ENCODE peak calls at places on chromosomes 2 and 18, in six cellular contexts. Q is CD4-positive, alpha-beta T cell; U is cardiac muscle cell; M is GM12878; L is A549; V is heart left ventricle. B is an unnamed sample.

GRCh38 chr2:187429989-187430388 is 18.1 kb downstream of the CALCRL start:
- DNase-seq in Q (no peak), U (peak), M (no peak), L (no peak), V (no peak), B (no peak)

GRCh38 chr2:7819316-7819715 is 862.5 kb upstream of the ID2 start:
- DNase-seq in Q (no peak), U (no peak), M (no peak), L (no peak), V (no peak), B (no peak)

GRCh38 chr18:74804677-74805076 is 207.0 kb downstream of the ZNF407 start:
- DNase-seq in Q (no peak), U (no peak), M (no peak), L (no peak), V (no peak), B (no peak)

GRCh38 chr2:240179186-240179815 is 38.8 kb upstream of the OTOS start:
- DNase-seq in Q (no peak), U (no peak), M (no peak), L (no peak), V (no peak), B (peak)

GRCh38 chr2:153858250-153858649 is 13.5 kb upstream of the GALNT13 start:
- DNase-seq in Q (no peak), U (no peak), M (no peak), L (no peak), V (no peak), B (no peak)

GRCh38 chr2:95261602-95262001 is 12.6 kb upstream of the PROM2 start:
- DNase-seq in Q (no peak), U (no peak), M (no peak), L (no peak), V (no peak), B (no peak)

GRCh38 chr18:36181898-36182506 is 5.3 kb upstream of the MOCOS start:
- DNase-seq in Q (no peak), U (peak), M (no peak), L (no peak), V (no peak), B (no peak)

GRCh38 chr2:113890253-113891235 is 655 bp downstream of the ACTR3 start:
- DNase-seq in Q (peak), U (peak), M (peak), L (peak), V (peak), B (peak)

GRCh38 chr2:103445356-103445755 is 683.5 kb downstream of the TMEM182 start:
- DNase-seq in Q (no peak), U (peak), M (no peak), L (no peak), V (no peak), B (no peak)

GRCh38 chr2:113240150-113240914 is 38.4 kb downstream of the PAX8 start:
- DNase-seq in Q (no peak), U (peak), M (no peak), L (peak), V (peak), B (peak)

GRCh38 chr2:172296267-172297046 is 130.9 kb upstream of the ITGA6 start:
- DNase-seq in Q (no peak), U (no peak), M (no peak), L (no peak), V (no peak), B (no peak)

GRCh38 chr2:871175-871727 is 79.4 kb upstream of the SNTG2 start:
- DNase-seq in Q (no peak), U (no peak), M (no peak), L (no peak), V (no peak), B (no peak)

GRCh38 chr18:44229693-44230108 is 451.0 kb upstream of the SETBP1 start:
- DNase-seq in Q (no peak), U (peak), M (no peak), L (no peak), V (peak), B (peak)

GRCh38 chr18:2424420-2424819 is 146.9 kb downstream of the METTL4 start:
- DNase-seq in Q (no peak), U (no peak), M (no peak), L (no peak), V (no peak), B (no peak)

GRCh38 chr2:101985793-101986164 is 6.0 kb upstream of the IL1R2 start:
- DNase-seq in Q (no peak), U (no peak), M (no peak), L (no peak), V (no peak), B (no peak)

GRCh38 chr2:48531141-48531648 is 1.2 kb downstream of the STON1 start:
- DNase-seq in Q (no peak), U (peak), M (no peak), L (no peak), V (peak), B (no peak)

GRCh38 chr2:235087812-235088607 is 136.2 kb downstream of the SH3BP4 start:
- DNase-seq in Q (no peak), U (peak), M (no peak), L (no peak), V (peak), B (peak)

GRCh38 chr2:130877258-130877657 is 40.5 kb downstream of the ARHGEF4 start:
- DNase-seq in Q (no peak), U (no peak), M (no peak), L (no peak), V (no peak), B (peak)

GRCh38 chr18:36415606-36416005 is 118.1 kb downstream of the FHOD3 start:
- DNase-seq in Q (no peak), U (no peak), M (no peak), L (no peak), V (no peak), B (no peak)

GRCh38 chr2:108787209-108787558 is 613 bp downstream of the CCDC138 start:
- DNase-seq in Q (no peak), U (no peak), M (no peak), L (no peak), V (no peak), B (no peak)

GRCh38 chr2:230582851-230583283 is 129.8 kb upstream of the CAB39 start:
- DNase-seq in Q (no peak), U (no peak), M (peak), L (no peak), V (no peak), B (no peak)

GRCh38 chr2:39437522-39438296 is 624 bp upstream of the MAP4K3 start:
- DNase-seq in Q (peak), U (peak), M (no peak), L (peak), V (peak), B (peak)

GRCh38 chr2:206642075-206643025 is at the start of gene FAM237A:
- DNase-seq in Q (no peak), U (peak), M (no peak), L (no peak), V (peak), B (peak)

GRCh38 chr18:11114653-11115052 is 34.7 kb downstream of the PIEZO2 start:
- DNase-seq in Q (no peak), U (peak), M (no peak), L (no peak), V (no peak), B (no peak)

DNA sequence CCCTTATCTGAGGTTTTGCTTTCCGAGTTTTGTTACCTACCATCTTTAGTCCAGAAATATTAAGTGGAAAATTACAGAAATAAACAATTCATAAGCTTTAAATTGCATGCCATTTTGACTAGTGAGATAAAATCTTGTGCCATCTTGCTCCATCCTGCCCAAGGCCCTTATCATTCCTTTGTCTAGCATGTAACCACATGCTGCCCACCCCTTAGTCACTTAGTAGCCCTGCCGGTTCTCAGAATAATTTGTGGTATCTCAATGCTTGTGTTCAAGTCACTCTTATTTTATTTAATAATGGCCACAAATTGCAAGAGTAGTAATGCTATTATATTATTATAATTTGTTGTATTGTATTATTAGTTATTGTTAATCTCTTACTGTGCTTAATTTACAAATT is 36.8 kb upstream of the VPS54 start:
- DNase-seq in Q (no peak), U (no peak), M (no peak), L (no peak), V (no peak), B (no peak)
- H3K27ac ChIP-seq in Q (no peak), U (no peak), M (no peak), L (no peak), V (no peak), B (no peak)

GRCh38 chr2:197212344-197213262 is 98.0 kb downstream of the ANKRD44 start:
- DNase-seq in Q (no peak), U (no peak), M (no peak), L (no peak), V (no peak), B (no peak)
- H3K27ac ChIP-seq in Q (peak), U (no peak), M (peak), L (no peak), V (no peak), B (peak)

DNA sequence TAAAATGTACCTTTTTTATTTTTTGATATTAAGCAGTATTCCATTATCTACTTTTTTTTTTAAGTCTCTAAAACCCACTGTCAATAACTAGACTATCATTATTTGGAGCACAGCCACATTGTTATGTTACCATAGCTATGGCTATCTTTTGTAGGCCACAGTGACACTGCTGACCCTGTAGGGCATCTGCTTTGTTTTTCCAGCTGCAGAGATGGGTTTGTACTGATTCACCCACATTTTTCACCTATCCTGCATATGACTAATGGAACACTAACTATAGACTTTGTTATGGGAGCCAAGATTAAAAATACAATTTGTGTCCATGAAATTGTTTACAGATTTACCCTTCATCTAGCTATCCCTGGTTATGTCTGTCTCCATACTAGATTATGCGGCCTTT is 21.6 kb upstream of the OTX1 start:
- DNase-seq in Q (no peak), U (no peak), M (no peak), L (no peak), V (no peak), B (no peak)
- H3K27ac ChIP-seq in Q (no peak), U (no peak), M (no peak), L (no peak), V (no peak), B (no peak)

GRCh38 chr2:119173556-119174060 is 15.1 kb upstream of the C1QL2 start:
- DNase-seq in Q (no peak), U (no peak), M (no peak), L (no peak), V (no peak), B (no peak)
- H3K27ac ChIP-seq in Q (no peak), U (no peak), M (no peak), L (no peak), V (no peak), B (no peak)